ENCODE peak calls at places on chromosomes 3 and 15, in eight cellular contexts. Q is aorta, S is neuronal stem cell, J is cardiac fibroblast, W is OCI-LY7, B is astrocyte of the spinal cord, O is neural progenitor cell, A is psoas muscle. L is an unnamed sample.

GRCh38 chr15:58268746-58269145 is 130.6 kb downstream of the AQP9 start:
- DNase-seq in J (no peak), B (no peak), A (no peak), O (no peak), S (no peak), Q (no peak), W (no peak), L (no peak)

GRCh38 chr3:121995190-121996137 is 26.6 kb downstream of the ILDR1 start:
- DNase-seq in S (peak; percentile 35), Q (no peak), A (peak; percentile 64), O (peak; percentile 76), J (peak; percentile 62), W (peak; percentile 87), B (peak; percentile 74), L (peak; percentile 25)

GRCh38 chr3:52983336-52983807 is 62.5 kb downstream of the SFMBT1 start:
- DNase-seq in J (no peak), Q (no peak), A (no peak), O (no peak), S (no peak), W (peak; percentile 78), B (no peak), L (no peak)

GRCh38 chr15:71237456-71238188 is 122.4 kb downstream of the THSD4 start:
- DNase-seq in S (no peak), A (no peak), Q (no peak), W (no peak), O (no peak), J (peak; percentile 97), B (peak; percentile 91), L (peak; percentile 95)

GRCh38 chr3:38545983-38546382 is 49.8 kb downstream of the EXOG start:
- DNase-seq in J (no peak), O (no peak), B (no peak), Q (no peak), W (no peak), S (no peak), A (no peak), L (no peak)

GRCh38 chr3:141275511-141275910 is 43.9 kb downstream of the PXYLP1 start:
- DNase-seq in Q (no peak), S (no peak), O (no peak), W (no peak), B (no peak), J (no peak), A (no peak), L (no peak)

GRCh38 chr15:25877681-25878080 is 14.6 kb upstream of the ATP10A start:
- DNase-seq in A (no peak), Q (no peak), W (no peak), S (no peak), J (no peak), O (no peak), B (no peak), L (no peak)

GRCh38 chr3:42839616-42840015 is 30.4 kb downstream of the ACKR2 start:
- DNase-seq in S (peak; percentile 38), A (no peak), W (peak; percentile 63), O (peak; percentile 73), Q (no peak), B (peak; percentile 69), J (peak; percentile 75), L (no peak)

GRCh38 chr3:160885791-160886286 is 129.8 kb downstream of the PPM1L start:
- DNase-seq in S (no peak), W (no peak), A (peak; percentile 97), Q (no peak), B (peak; percentile 53), J (peak; percentile 61), O (peak; percentile 59), L (peak; percentile 69)

GRCh38 chr3:41224120-41224806 is 25.0 kb downstream of the CTNNB1 start:
- DNase-seq in W (no peak), O (no peak), S (no peak), Q (no peak), J (peak; percentile 91), B (peak; percentile 81), A (no peak), L (peak; percentile 90)

GRCh38 chr3:139653582-139653981 is 24.2 kb downstream of the NMNAT3 start:
- DNase-seq in Q (no peak), W (no peak), A (no peak), B (no peak), S (no peak), O (no peak), J (no peak), L (no peak)

GRCh38 chr3:122356402-122356801 is 26.6 kb downstream of the MIX23 start:
- DNase-seq in W (peak; percentile 11), J (peak; percentile 21), O (peak; percentile 60), A (no peak), S (peak; percentile 6), B (peak; percentile 9), Q (no peak), L (no peak)

GRCh38 chr3:129122697-129123055 is 1.1 kb upstream of the RAB43 start:
- DNase-seq in A (no peak), O (no peak), Q (no peak), W (no peak), S (no peak), J (peak; percentile 24), B (no peak), L (no peak)

GRCh38 chr3:196115678-196116083 is 33.8 kb upstream of the TFRC start:
- DNase-seq in O (no peak), A (no peak), J (no peak), S (no peak), W (no peak), B (no peak), Q (no peak), L (no peak)

GRCh38 chr15:65254237-65254820 is 32.4 kb downstream of the PARP16 start:
- DNase-seq in Q (no peak), J (no peak), S (peak; percentile 71), W (no peak), A (peak; percentile 59), O (peak; percentile 89), B (no peak), L (no peak)

GRCh38 chr3:152155246-152155645 is 113.5 kb upstream of the MBNL1 start:
- DNase-seq in S (no peak), O (no peak), J (no peak), A (no peak), Q (no peak), B (no peak), W (no peak), L (no peak)

GRCh38 chr3:120791958-120792357 is 49.4 kb downstream of the GTF2E1 start:
- DNase-seq in A (no peak), W (no peak), S (no peak), Q (no peak), J (peak; percentile 34), O (no peak), B (peak; percentile 26), L (no peak)

GRCh38 chr3:42957573-42957972 is 21.5 kb upstream of the GASK1A start:
- DNase-seq in J (no peak), Q (no peak), W (no peak), B (no peak), S (no peak), O (no peak), A (no peak), L (no peak)

GRCh38 chr3:10286596-10287295 is 6.0 kb downstream of the GHRL start:
- DNase-seq in O (peak; percentile 53), W (peak; percentile 69), B (peak; percentile 83), Q (no peak), A (no peak), S (peak; percentile 58), J (peak; percentile 54), L (no peak)

GRCh38 chr3:72288955-72289707 is 504.2 kb upstream of the PROK2 start:
- DNase-seq in J (peak; percentile 84), A (no peak), S (no peak), Q (peak; percentile 82), W (peak; percentile 71), O (peak; percentile 73), B (peak; percentile 78), L (peak; percentile 51)

GRCh38 chr3:149535395-149535685 is 60.8 kb downstream of the TM4SF4 start:
- DNase-seq in S (no peak), Q (no peak), O (no peak), J (no peak), B (no peak), A (no peak), W (no peak), L (no peak)

GRCh38 chr3:149534082-149534481 is 59.6 kb downstream of the TM4SF4 start:
- DNase-seq in Q (no peak), A (no peak), J (no peak), W (no peak), S (no peak), B (no peak), O (no peak), L (no peak)

GRCh38 chr3:149536429-149536828 is 61.9 kb downstream of the TM4SF4 start:
- DNase-seq in O (peak; percentile 81), S (peak; percentile 63), B (peak; percentile 75), Q (peak; percentile 83), J (peak; percentile 73), W (no peak), A (peak; percentile 74), L (no peak)

GRCh38 chr3:149532463-149533180 is 58.1 kb downstream of the TM4SF4 start:
- DNase-seq in Q (no peak), W (no peak), S (no peak), B (no peak), J (no peak), A (no peak), O (no peak), L (no peak)

GRCh38 chr3:149534671-149535394 is 60.3 kb downstream of the TM4SF4 start:
- DNase-seq in Q (no peak), B (peak; percentile 79), A (no peak), S (no peak), O (no peak), J (peak; percentile 53), W (no peak), L (peak; percentile 36)
- H3K4me3 ChIP-seq in Q (no peak overlapping the region), B (no peak overlapping the region), A (no peak overlapping the region), S (no peak overlapping the region), O (no peak overlapping the region), J (no peak overlapping the region), W (no peak overlapping the region), L (no peak overlapping the region)

GRCh38 chr3:186772281-186772885 is 11.0 kb upstream of the EIF4A2 start:
- DNase-seq in J (no peak), O (no peak), Q (no peak), S (no peak), W (no peak), A (no peak), B (no peak), L (no peak)
- H3K4me3 ChIP-seq in J (peak overlapping the region; percentile 23), O (no peak overlapping the region), Q (peak overlapping the region; percentile 2), S (no peak overlapping the region), W (peak overlapping the region; percentile 65), A (peak overlapping the region; percentile 63), B (peak overlapping the region; percentile 26), L (peak overlapping the region; percentile 42)

GRCh38 chr3:158097571-158098553 is 8.4 kb downstream of the SHOX2 start:
- DNase-seq in O (peak; percentile 96), S (peak; percentile 86), W (peak; percentile 84), A (peak; percentile 65), J (peak; percentile 51), Q (peak; percentile 81), B (peak; percentile 55), L (no peak)
- H3K4me3 ChIP-seq in O (peak overlapping the region; percentile 58), S (peak overlapping the region; percentile 80), W (peak overlapping the region; percentile 72), A (peak overlapping the region; percentile 69), J (peak overlapping the region; percentile 44), Q (no peak overlapping the region), B (peak overlapping the region; percentile 46), L (peak overlapping the region; percentile 46)

GRCh38 chr15:75713338-75713895 is 769 bp upstream of the CSPG4 start:
- DNase-seq in J (peak; percentile 72), S (no peak), O (no peak), W (no peak), B (peak; percentile 43), A (peak; percentile 70), Q (peak; percentile 89), L (peak; percentile 30)
- H3K4me3 ChIP-seq in J (no peak overlapping the region), S (no peak overlapping the region), O (no peak overlapping the region), W (no peak overlapping the region), B (no peak overlapping the region), A (peak overlapping the region; percentile 83), Q (no peak overlapping the region), L (no peak overlapping the region)

L was measured in skeletal muscle cell.